ENCODE peak calls at places on chromosome 4, in nine cellular contexts. B is IMR-90, F is breast epithelium, H is suprapubic skin, D is right lobe of liver, A is esophagus squamous epithelium, N is tibial nerve, Y is HCT116, R is heart left ventricle. C is an unnamed sample.

GRCh38 chr4:168408620-168409019 is 71.7 kb downstream of the DDX60L start:
- DNase-seq in Y (peak; percentile 27), A (no peak), F (peak; percentile 57), R (no peak), H (no peak), B (peak; percentile 98), D (no peak), N (peak; percentile 77), C (peak; percentile 82)

GRCh38 chr4:53905935-53906377 is 158.4 kb downstream of the CHIC2 start:
- DNase-seq in R (no peak), H (no peak), F (no peak), Y (no peak), A (no peak), B (peak; percentile 78), N (peak; percentile 15), D (peak; percentile 74), C (peak; percentile 43)

GRCh38 chr4:13942936-13943335 is 315.4 kb upstream of the BOD1L1 start:
- DNase-seq in A (no peak), H (no peak), F (no peak), N (no peak), Y (no peak), B (no peak), D (no peak), R (no peak), C (no peak)

GRCh38 chr4:106034205-106034604 is 138.9 kb downstream of the NPNT start:
- DNase-seq in H (no peak), A (no peak), N (no peak), Y (no peak), F (no peak), R (no peak), D (no peak), B (no peak), C (no peak)

GRCh38 chr4:161238033-161238432 is 925.8 kb downstream of the FSTL5 start:
- DNase-seq in R (no peak), H (no peak), D (no peak), F (no peak), A (no peak), N (no peak), B (no peak), Y (no peak), C (no peak)

GRCh38 chr4:150039790-150040189 is 38.5 kb upstream of the DCLK2 start:
- DNase-seq in B (no peak), N (no peak), R (no peak), F (no peak), Y (no peak), H (no peak), D (no peak), A (no peak), C (no peak)

GRCh38 chr4:139691-140090 is 15.4 kb downstream of the ZNF718 start:
- DNase-seq in Y (no peak), F (no peak), H (no peak), A (no peak), D (no peak), B (no peak), N (no peak), R (no peak), C (no peak)

GRCh38 chr4:79514637-79515320 is 106.8 kb upstream of the GK2 start:
- DNase-seq in N (no peak), F (peak; percentile 17), H (no peak), A (no peak), R (no peak), B (no peak), Y (no peak), D (no peak), C (no peak)

GRCh38 chr4:57303012-57303751 is 193.0 kb upstream of the IGFBP7 start:
- DNase-seq in H (no peak), N (no peak), D (no peak), B (no peak), A (no peak), F (no peak), R (no peak), Y (no peak), C (peak; percentile 21)

GRCh38 chr4:3193531-3194203 is 55.3 kb upstream of the MSANTD1 start:
- DNase-seq in N (no peak), B (peak; percentile 22), R (no peak), Y (peak; percentile 2), H (no peak), A (no peak), D (no peak), F (no peak), C (no peak)

GRCh38 chr4:134426821-134427220 is 225.2 kb upstream of the PABPC4L start:
- DNase-seq in N (no peak), B (no peak), H (no peak), Y (no peak), R (no peak), F (no peak), A (no peak), D (no peak), C (no peak)

GRCh38 chr4:6393544-6394475 is 78.6 kb downstream of the PPP2R2C start:
- DNase-seq in B (no peak), D (no peak), R (peak; percentile 42), Y (no peak), N (no peak), H (no peak), F (no peak), A (no peak), C (no peak)

GRCh38 chr4:151797131-151797530 is 36.3 kb upstream of the GATB start:
- DNase-seq in N (no peak), R (no peak), H (no peak), Y (no peak), A (no peak), D (peak; percentile 66), F (no peak), B (no peak), C (no peak)

GRCh38 chr4:112279882-112280315 is 5.8 kb downstream of the TIFA start:
- DNase-seq in D (no peak), N (no peak), H (no peak), A (no peak), R (no peak), Y (no peak), B (peak; percentile 13), F (no peak), C (no peak)

DNA sequence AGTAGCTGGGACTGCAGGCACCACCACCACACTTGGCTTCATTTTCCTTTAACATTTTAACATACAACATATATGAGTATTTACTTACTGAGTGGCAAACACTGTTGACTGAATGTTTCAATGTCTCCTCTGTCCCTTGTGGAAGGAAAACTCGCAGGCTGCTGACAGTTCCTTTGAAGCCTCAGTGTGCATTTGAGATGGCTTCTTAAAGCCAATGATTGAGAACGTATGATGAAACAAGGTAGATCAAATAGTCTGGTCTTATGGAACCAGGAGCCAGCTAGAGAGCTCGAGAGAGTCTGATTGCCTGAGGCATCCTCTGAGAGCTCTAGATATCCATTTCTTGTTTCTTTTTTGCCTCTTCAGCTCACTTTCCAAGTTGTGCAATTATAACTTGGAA is 43.0 kb upstream of the PDLIM3 start:
- DNase-seq in F (no peak), Y (no peak), H (no peak), R (no peak), A (no peak), D (no peak), N (no peak), B (no peak), C (no peak)
- TF ChIP-seq POLR2A in F (no peak), Y (no peak), H (no peak), R (no peak), A (no peak), D (no peak), N (no peak), B (no peak), C (no peak)

DNA sequence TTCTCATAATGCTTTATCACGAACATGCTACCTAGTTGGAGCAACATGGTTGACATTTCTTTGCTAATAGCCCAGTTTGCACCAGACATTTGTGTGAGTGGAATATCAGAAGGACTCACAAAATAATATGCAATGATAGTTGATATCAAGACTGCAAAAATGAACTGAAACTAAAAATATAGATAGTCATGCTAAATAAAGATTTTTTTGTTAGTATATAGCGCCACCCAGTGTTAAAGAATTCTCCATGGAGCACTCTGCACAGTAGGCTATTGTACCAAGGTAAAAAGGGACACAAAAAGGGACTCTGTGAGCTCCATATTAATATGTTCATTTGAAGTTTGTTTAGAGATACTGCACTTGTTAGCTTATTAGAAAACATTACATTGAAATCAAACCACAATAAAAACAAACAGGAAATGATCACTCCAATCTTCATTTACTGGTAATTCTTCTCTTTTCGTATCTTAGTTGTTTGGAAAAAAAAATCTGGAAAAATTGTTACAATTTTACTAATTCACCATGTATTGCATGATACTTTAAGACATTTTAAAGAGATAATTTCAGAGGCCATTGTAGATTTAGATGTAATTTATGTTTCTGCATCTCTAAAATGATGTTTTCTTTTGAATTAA is 1509.6 kb downstream of the ADGRL3 start:
- DNase-seq in B (peak; percentile 0), H (no peak), A (no peak), R (no peak), D (no peak), F (no peak), N (no peak), Y (no peak), C (no peak)
- H3K4me3 ChIP-seq in B (no peak overlapping the region), H (no peak overlapping the region), A (no peak overlapping the region), R (peak overlapping the region; percentile 40), D (no peak overlapping the region), F (no peak overlapping the region), N (no peak overlapping the region), Y (no peak overlapping the region), C (no peak overlapping the region)

DNA sequence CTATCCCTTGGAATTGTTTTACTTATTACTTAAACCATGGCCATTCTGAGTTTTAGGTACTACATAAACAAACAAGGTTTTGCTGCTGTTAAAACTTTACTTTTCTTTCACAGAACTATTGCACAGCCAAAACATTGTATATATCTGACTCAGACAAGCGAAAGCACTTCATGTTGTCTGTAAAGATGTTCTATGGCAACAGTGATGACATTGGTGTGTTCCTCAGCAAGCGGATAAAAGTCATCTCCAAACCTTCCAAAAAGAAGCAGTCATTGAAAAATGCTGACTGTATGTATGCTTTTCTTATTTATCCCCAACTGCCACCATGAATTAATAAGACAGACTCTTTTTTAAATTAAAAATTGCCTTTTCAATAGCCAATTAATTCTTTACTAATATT is 69.8 kb downstream of the CCKAR start:
- DNase-seq in R (no peak), N (no peak), H (no peak), D (no peak), F (no peak), B (peak; percentile 94), Y (no peak), A (no peak), C (no peak)
- H3K36me3 ChIP-seq in R (peaks cover 65% of the 10 kb centered on the region), N (no peaks in the 10 kb centered on the region), H (peaks cover 51% of the 10 kb centered on the region), D (no peaks in the 10 kb centered on the region), F (no peaks in the 10 kb centered on the region), B (peaks cover 24% of the 10 kb centered on the region), Y (no peaks in the 10 kb centered on the region), A (no peaks in the 10 kb centered on the region), C (no peaks in the 10 kb centered on the region)

DNA sequence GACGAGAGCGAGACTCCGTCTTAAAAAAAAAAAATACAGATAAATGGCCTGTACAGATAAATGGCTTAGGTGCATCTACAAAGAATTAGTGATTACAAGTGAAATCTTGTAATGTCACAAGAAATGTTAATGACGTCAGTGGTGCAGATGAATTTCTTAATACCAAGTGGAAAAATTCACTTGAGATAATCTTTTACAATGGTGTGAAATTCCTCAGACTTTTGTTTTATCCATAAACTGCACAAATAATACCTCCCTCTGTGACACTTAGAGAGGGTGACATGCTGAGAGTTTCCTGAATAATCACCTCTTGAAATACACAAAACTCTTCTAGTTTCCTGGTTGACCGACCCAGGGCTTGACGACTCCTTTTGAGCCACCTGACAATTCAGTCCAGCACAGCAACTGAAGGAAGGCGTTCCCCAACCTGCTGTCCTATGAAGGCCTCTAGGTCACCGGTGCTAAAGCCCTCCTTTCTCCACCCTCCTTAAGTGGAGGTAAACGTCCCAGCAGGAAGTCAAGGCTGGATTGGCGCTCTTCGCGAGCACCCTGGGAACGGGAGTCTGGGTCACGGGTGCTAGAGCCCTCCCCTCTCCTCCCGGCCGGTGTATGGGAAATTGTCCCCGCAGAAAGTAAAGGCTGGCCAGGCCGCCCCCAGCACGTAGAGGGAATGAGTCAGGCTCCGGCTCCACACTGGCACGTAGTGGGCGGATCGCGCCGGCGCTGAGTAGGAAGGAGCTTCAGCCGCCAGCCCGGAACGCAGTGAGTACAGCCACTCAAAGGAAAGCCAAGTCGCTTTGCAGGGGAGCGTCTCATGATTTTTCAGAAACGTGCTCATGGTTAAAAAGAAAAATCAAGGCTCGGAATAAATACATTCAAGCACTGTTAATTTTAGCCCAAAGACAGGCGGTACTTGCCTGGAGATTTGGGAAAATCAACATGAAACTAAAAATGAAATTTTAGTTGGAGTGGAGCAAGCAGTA is at the start of gene TMEM144:
- DNase-seq in N (peak; percentile 82), A (peak; percentile 5), F (peak; percentile 94), Y (peak; percentile 89), R (peak; percentile 93), H (peak; percentile 93), B (peak; percentile 85), D (peak; percentile 82), C (peak; percentile 98)
- TF ChIP-seq POLR2A in N (peak; percentile 51), A (no peak), F (peak; percentile 32), Y (peak; percentile 58), R (peak; percentile 72), H (no peak), B (no peak), D (peak; percentile 62), C (peak; percentile 96)

C was measured in thyroid gland.